ENCODE peak calls at places on chromosomes 4 and X, in eight cellular contexts. V is OCI-M1; M is NT2/D1; S is germinal center; G is NCI-H69; A is cardiac muscle cell; C is GM13976; T is stimulated activated CD4-positive, alpha-beta T cell treated with anti-CD3 and anti-CD28 coated beads, TNF-alpha, amount 100 ng/mL, for 4 hours. J is an unnamed sample.

GRCh38 chr4:81116571-81116970 is 86.1 kb downstream of the BMP3 start:
- DNase-seq in C (no peak), T (no peak), S (no peak), M (no peak), G (no peak), A (peak; percentile 21), V (no peak), J (no peak)

GRCh38 chrX:40007136-40007535 is 90.6 kb downstream of the BCOR start:
- DNase-seq in M (no peak), A (no peak), S (no peak), V (no peak), G (no peak), T (no peak), C (no peak), J (no peak)

GRCh38 chr4:76930721-76931481 is 18.7 kb upstream of the SEPTIN11 start:
- DNase-seq in M (no peak), C (no peak), A (no peak), G (no peak), T (no peak), S (no peak), V (peak; percentile 9), J (no peak)

GRCh38 chr4:24799544-24800272 is 4.3 kb downstream of the SOD3 start:
- DNase-seq in T (no peak), S (no peak), M (no peak), G (no peak), C (no peak), V (no peak), A (peak; percentile 21), J (no peak)

GRCh38 chr4:183959349-183959748 is 54.2 kb downstream of the STOX2 start:
- DNase-seq in S (no peak), C (no peak), A (no peak), T (no peak), M (no peak), V (no peak), G (no peak), J (no peak)

GRCh38 chr4:26583538-26583864 is 383 bp upstream of the TBC1D19 start:
- DNase-seq in S (no peak), A (no peak), T (no peak), C (no peak), M (no peak), V (no peak), G (peak; percentile 79), J (no peak)

GRCh38 chrX:107825698-107826285 is at the start of gene MID2:
- DNase-seq in C (peak; percentile 17), S (peak; percentile 10), M (no peak), T (peak; percentile 15), V (no peak), G (peak; percentile 60), A (peak; percentile 46), J (no peak)

GRCh38 chr4:16227462-16227868 is 1.2 kb upstream of the TAPT1 start:
- DNase-seq in G (no peak), S (no peak), M (no peak), C (no peak), T (no peak), V (peak; percentile 71), A (peak; percentile 44), J (no peak)

GRCh38 chrX:35919536-35920309 is at the start of gene CFAP47:
- DNase-seq in G (peak; percentile 34), S (no peak), C (no peak), T (no peak), V (no peak), M (peak; percentile 35), A (no peak), J (peak; percentile 4)

GRCh38 chr4:175459571-175459970 is 352.5 kb downstream of the GPM6A start:
- DNase-seq in G (peak; percentile 14), M (no peak), V (no peak), S (no peak), T (no peak), A (no peak), C (no peak), J (no peak)

GRCh38 chr4:151169900-151170299 is 70.5 kb downstream of the RPS3A start:
- DNase-seq in S (no peak), C (no peak), V (no peak), M (no peak), A (peak; percentile 47), T (no peak), G (no peak), J (no peak)

GRCh38 chrX:129769467-129770154 is 10.1 kb upstream of the SASH3 start:
- DNase-seq in C (peak; percentile 71), V (no peak), M (no peak), S (peak; percentile 72), A (no peak), G (no peak), T (peak; percentile 56), J (no peak)

GRCh38 chr4:186765673-186766546 is 42.3 kb upstream of the FAT1 start:
- DNase-seq in M (no peak), V (no peak), T (no peak), S (no peak), A (no peak), G (peak; percentile 84), C (no peak), J (no peak)